ENCODE peak calls at places on chromosomes 6 and 20, in eight cellular contexts. O, B, P, G, R, D, S and J are unnamed samples.
A peak's percentile ranks its signal among the peaks of the same experiment; 100 is the strongest.

GRCh38 chr6:148423601-148424270 is 81.1 kb downstream of the SASH1 start:
- DNase-seq in O (no peak), B (no peak), P (no peak), G (no peak), R (no peak), D (peak; percentile 57), S (no peak), J (no peak)

GRCh38 chr6:49252901-49253300 is 210.2 kb downstream of the MMUT start:
- DNase-seq in O (no peak), B (no peak), P (no peak), G (no peak), R (no peak), D (no peak), S (no peak), J (no peak)

GRCh38 chr20:50794181-50794845 is 548 bp upstream of the BCAS4 start:
- DNase-seq in O (no peak), B (peak; percentile 45), P (no peak), G (no peak), R (peak; percentile 78), D (no peak), S (no peak), J (no peak)

GRCh38 chr6:37230104-37230503 is 27.5 kb upstream of the TBC1D22B start:
- DNase-seq in O (no peak), B (no peak), P (no peak), G (no peak), R (no peak), D (no peak), S (no peak), J (no peak)

GRCh38 chr20:61801428-61801827 is 264.3 kb downstream of the TAF4 start:
- DNase-seq in O (no peak), B (no peak), P (no peak), G (no peak), R (no peak), D (no peak), S (no peak), J (no peak)

GRCh38 chr6:138896104-138896756 is 91.8 kb downstream of the REPS1 start:
- DNase-seq in O (no peak), B (no peak), P (no peak), G (no peak), R (no peak), D (no peak), S (no peak), J (no peak)

GRCh38 chr20:41165001-41165882 is 27.9 kb downstream of the PLCG1 start:
- DNase-seq in O (no peak), B (no peak), P (no peak), G (peak; percentile 7), R (peak; percentile 61), D (no peak), S (no peak), J (no peak)

GRCh38 chr20:10157539-10157938 is 61.1 kb upstream of the SNAP25 start:
- DNase-seq in O (no peak), B (no peak), P (no peak), G (no peak), R (no peak), D (no peak), S (no peak), J (no peak)

GRCh38 chr6:81894286-81894685 is 141.8 kb upstream of the TENT5A start:
- DNase-seq in O (no peak), B (no peak), P (no peak), G (no peak), R (no peak), D (no peak), S (no peak), J (no peak)

GRCh38 chr6:114052141-114052540 is 81.2 kb upstream of the HDAC2 start:
- DNase-seq in O (no peak), B (no peak), P (no peak), G (no peak), R (no peak), D (no peak), S (no peak), J (no peak)

GRCh38 chr6:48714286-48715049 is 603.5 kb upstream of the PTCHD4 start:
- DNase-seq in O (no peak), B (no peak), P (no peak), G (no peak), R (no peak), D (no peak), S (no peak), J (no peak)

GRCh38 chr6:44049163-44049988 is 77.9 kb downstream of the MRPL14 start:
- DNase-seq in O (no peak), B (no peak), P (no peak), G (no peak), R (peak; percentile 58), D (no peak), S (no peak), J (no peak)

GRCh38 chr6:27601668-27602254 is 128.9 kb upstream of the ZNF184 start:
- DNase-seq in O (no peak), B (peak; percentile 93), P (no peak), G (no peak), R (no peak), D (no peak), S (no peak), J (no peak)

GRCh38 chr6:142152731-142153130 is 5.7 kb downstream of the VTA1 start:
- DNase-seq in O (no peak), B (no peak), P (no peak), G (no peak), R (no peak), D (no peak), S (no peak), J (no peak)

GRCh38 chr6:142146828-142147662 is at the start of the genes NMBR and VTA1:
- DNase-seq in O (peak; percentile 91), B (peak; percentile 99), P (peak; percentile 98), G (peak; percentile 97), R (peak; percentile 99), D (peak; percentile 97), S (peak; percentile 93), J (peak; percentile 47)
- TF ChIP-seq POLR2A in O (no peak), B (peak; percentile 87), P (peak; percentile 41), G (peak; percentile 10), R (no peak), D (peak; percentile 65), S (no peak), J (peak; percentile 88)

GRCh38 chr6:15517600-15517999 is 145.2 kb downstream of the DTNBP1 start:
- DNase-seq in O (no peak), B (no peak), P (no peak), G (no peak), R (no peak), D (no peak), S (no peak), J (no peak)

GRCh38 chr6:15515226-15515625 is 147.6 kb downstream of the DTNBP1 start:
- DNase-seq in O (no peak), B (no peak), P (no peak), G (no peak), R (peak; percentile 63), D (no peak), S (no peak), J (no peak)

GRCh38 chr6:15515660-15516375 is 147.0 kb downstream of the DTNBP1 start:
- DNase-seq in O (no peak), B (no peak), P (no peak), G (no peak), R (no peak), D (no peak), S (no peak), J (no peak)

GRCh38 chr6:15516923-15517560 is 145.8 kb downstream of the DTNBP1 start:
- DNase-seq in O (no peak), B (no peak), P (no peak), G (no peak), R (peak; percentile 69), D (no peak), S (no peak), J (no peak)

DNA sequence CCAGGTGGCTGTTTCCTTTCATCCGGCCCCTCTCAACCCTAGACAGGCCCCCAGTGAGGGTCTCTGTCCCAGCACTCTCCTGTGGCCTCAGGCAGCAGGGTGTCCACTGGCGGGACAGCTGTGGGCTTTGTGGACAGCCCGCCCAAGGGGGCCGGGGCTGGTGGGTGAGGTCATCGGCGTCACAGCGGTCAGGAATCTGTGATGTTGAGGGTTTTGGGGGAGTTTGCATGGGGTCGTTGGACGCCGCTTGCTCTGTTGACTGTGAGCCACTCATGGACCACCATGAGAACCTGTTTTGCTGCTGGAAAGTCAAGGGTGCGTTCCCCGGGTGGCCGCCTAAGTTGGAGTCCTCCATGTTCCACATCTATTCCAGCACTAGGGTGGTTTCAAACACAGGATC is 146.4 kb downstream of the DTNBP1 start:
- DNase-seq in O (no peak), B (no peak), P (no peak), G (no peak), R (peak; percentile 64), D (no peak), S (no peak), J (no peak)
- TF ChIP-seq POLR2A in O (no peak), B (no peak), P (no peak), G (no peak), R (no peak), D (no peak), S (no peak), J (no peak)

GRCh38 chr6:35049346-35049745 is 91.8 kb downstream of the TCP11 start:
- DNase-seq in O (no peak), B (no peak), P (no peak), G (no peak), R (no peak), D (no peak), S (no peak), J (no peak)

GRCh38 chr6:35048031-35048613 is 93.0 kb downstream of the TCP11 start:
- DNase-seq in O (no peak), B (peak; percentile 68), P (peak; percentile 82), G (no peak), R (no peak), D (no peak), S (no peak), J (no peak)

GRCh38 chr6:35049885-35050284 is 91.3 kb downstream of the TCP11 start:
- DNase-seq in O (peak; percentile 54), B (peak; percentile 91), P (peak; percentile 34), G (peak; percentile 36), R (no peak), D (no peak), S (no peak), J (no peak)

GRCh38 chr6:35047265-35048011 is 93.7 kb downstream of the TCP11 start:
- DNase-seq in O (no peak), B (peak; percentile 98), P (peak; percentile 76), G (no peak), R (no peak), D (peak; percentile 40), S (no peak), J (no peak)

DNA sequence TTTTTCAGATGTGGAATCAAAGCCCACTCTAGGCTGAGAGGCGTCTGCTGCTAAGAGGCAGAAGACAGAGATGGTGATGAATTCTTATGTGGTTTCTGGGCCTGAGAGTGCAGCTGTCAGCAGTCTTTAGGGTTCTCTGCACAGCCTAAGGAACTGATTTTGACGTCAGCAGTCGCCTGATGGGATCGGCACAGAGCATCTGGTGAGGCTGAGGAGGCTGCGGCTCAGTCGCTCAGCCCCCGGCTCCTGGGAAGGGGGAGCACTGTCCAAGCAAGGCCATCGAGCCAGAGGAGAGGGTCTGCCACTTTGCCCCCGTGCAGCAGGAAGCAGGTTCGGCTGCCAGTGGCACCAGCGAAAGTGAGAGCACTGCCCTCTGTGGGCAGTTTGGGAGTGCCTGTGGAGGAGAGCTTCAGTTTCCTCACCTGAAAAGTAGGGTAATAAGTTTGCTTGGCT is 92.5 kb downstream of the TCP11 start:
- DNase-seq in O (no peak), B (peak; percentile 76), P (peak; percentile 69), G (no peak), R (no peak), D (no peak), S (no peak), J (no peak)
- TF ChIP-seq POLR2A in O (peak; percentile 16), B (no peak), P (peak; percentile 12), G (peak; percentile 32), R (no peak), D (no peak), S (no peak), J (no peak)

GRCh38 chr6:161101517-161101916 is 109.9 kb downstream of the MAP3K4 start:
- DNase-seq in O (no peak), B (peak; percentile 41), P (no peak), G (no peak), R (no peak), D (no peak), S (no peak), J (no peak)
- TF ChIP-seq POLR2A in O (no peak), B (no peak), P (no peak), G (no peak), R (no peak), D (no peak), S (no peak), J (no peak)